ENCODE peak calls at places on chromosomes 11 and 22, in four cellular contexts. S is heart left ventricle, B is hepatocyte, K is psoas muscle. D is an unnamed sample.

GRCh38 chr11:95867105-95867504 is 56.8 kb downstream of the MTMR2 start:
- DNase-seq in S (no peak), B (no peak), K (no peak), D (no peak)

GRCh38 chr11:34105079-34105956 is at the start of gene NAT10:
- DNase-seq in S (peak; percentile 98), B (peak; percentile 99), K (peak; percentile 99), D (peak; percentile 98)

GRCh38 chr11:46302866-46303265 is 25.4 kb downstream of the CREB3L1 start:
- DNase-seq in S (no peak), B (no peak), K (no peak), D (no peak)

GRCh38 chr11:44320289-44320973 is 10.5 kb upstream of the ALX4 start:
- DNase-seq in S (no peak), B (no peak), K (no peak), D (no peak)

GRCh38 chr11:94673353-94673752 is 94.8 kb upstream of the AMOTL1 start:
- DNase-seq in S (no peak), B (no peak), K (no peak), D (no peak)

GRCh38 chr11:1872267-1872985 is 19.3 kb downstream of the PRR33 start:
- DNase-seq in S (peak; percentile 7), B (no peak), K (peak; percentile 33), D (no peak)

GRCh38 chr11:105244157-105244820 is 104.7 kb upstream of the CARD18 start:
- DNase-seq in S (peak; percentile 40), B (peak; percentile 7), K (no peak), D (peak; percentile 68)

GRCh38 chr11:78168539-78169477 is 19.6 kb downstream of the KCTD21 start:
- DNase-seq in S (peak; percentile 93), B (peak; percentile 33), K (peak; percentile 92), D (peak; percentile 99)

GRCh38 chr22:50269573-50270301 is 443 bp downstream of the MAPK11 start:
- DNase-seq in S (peak; percentile 60), B (peak; percentile 53), K (no peak), D (no peak)

GRCh38 chr11:83702795-83703194 is 416.6 kb upstream of the CCDC90B start:
- DNase-seq in S (no peak), B (no peak), K (no peak), D (no peak)

GRCh38 chr11:126410649-126411048 is 55.2 kb downstream of the ST3GAL4 start:
- DNase-seq in S (peak; percentile 76), B (no peak), K (peak; percentile 57), D (no peak)

GRCh38 chr11:37500425-37500824 is 902.4 kb upstream of the RAG2 start:
- DNase-seq in S (no peak), B (peak; percentile 39), K (no peak), D (no peak)

GRCh38 chr11:108221401-108221800 is 1.0 kb downstream of the NPAT start:
- DNase-seq in S (no peak), B (no peak), K (no peak), D (no peak)

GRCh38 chr11:73185680-73186293 is 32.3 kb upstream of the P2RY2 start:
- DNase-seq in S (no peak), B (no peak), K (peak; percentile 81), D (peak; percentile 59)

GRCh38 chr11:76888989-76889388 is 28.3 kb downstream of the ACER3 start:
- DNase-seq in S (no peak), B (peak; percentile 8), K (no peak), D (no peak)

GRCh38 chr11:67507242-67507890 is 596 bp downstream of the CDK2AP2 start:
- DNase-seq in S (peak; percentile 83), B (peak; percentile 81), K (no peak), D (peak; percentile 34)

GRCh38 chr11:45266693-45267451 is 19.3 kb downstream of the SYT13 start:
- DNase-seq in S (no peak), B (peak; percentile 45), K (no peak), D (no peak)

GRCh38 chr11:100827934-100828661 is 141.0 kb downstream of the ARHGAP42 start:
- DNase-seq in S (no peak), B (peak; percentile 68), K (no peak), D (no peak)

GRCh38 chr11:86610559-86611341 is 61.7 kb downstream of the ME3 start:
- DNase-seq in S (no peak), B (no peak), K (no peak), D (no peak)

GRCh38 chr11:134276396-134277175 is 407 bp downstream of the GLB1L3 start:
- DNase-seq in S (no peak), B (no peak), K (no peak), D (no peak)

GRCh38 chr22:49785841-49786451 is 41.7 kb downstream of the BRD1 start:
- DNase-seq in S (peak; percentile 34), B (no peak), K (peak; percentile 80), D (no peak)

GRCh38 chr11:128621491-128622136 is 34.3 kb upstream of the ETS1 start:
- DNase-seq in S (peak; percentile 70), B (peak; percentile 42), K (peak; percentile 70), D (no peak)

GRCh38 chr11:102120006-102120405 is 9.8 kb downstream of the YAP1 start:
- DNase-seq in S (no peak), B (peak; percentile 13), K (no peak), D (no peak)

GRCh38 chr11:76666408-76666807 is 4.1 kb downstream of the LRRC32 start:
- DNase-seq in S (peak; percentile 75), B (no peak), K (no peak), D (peak; percentile 87)

GRCh38 chr11:130008326-130008725 is 5.7 kb upstream of the PRDM10 start:
- DNase-seq in S (no peak), B (no peak), K (no peak), D (no peak)

GRCh38 chr11:7646866-7647265 is 26.4 kb downstream of the CYB5R2 start:
- DNase-seq in S (no peak), B (no peak), K (no peak), D (no peak)

GRCh38 chr22:46672731-46673130 is 52.5 kb downstream of the GRAMD4 start:
- DNase-seq in S (no peak), B (no peak), K (no peak), D (no peak)

GRCh38 chr11:116703421-116703820 is 69.4 kb downstream of the BUD13 start:
- DNase-seq in S (no peak), B (no peak), K (no peak), D (no peak)

GRCh38 chr11:1050581-1051355 is 14.2 kb upstream of the MUC6 start:
- DNase-seq in S (peak; percentile 54), B (peak; percentile 84), K (peak; percentile 81), D (peak; percentile 72)

GRCh38 chr22:48372395-48372794 is 1455.3 kb downstream of the BRD1 start:
- DNase-seq in S (no peak), B (no peak), K (no peak), D (no peak)

GRCh38 chr11:125239585-125240331 is 75.2 kb downstream of the PKNOX2 start:
- DNase-seq in S (no peak), B (no peak), K (no peak), D (peak; percentile 34)

GRCh38 chr11:75174781-75175370 is 24.0 kb downstream of the SLCO2B1 start:
- DNase-seq in S (peak; percentile 58), B (no peak), K (no peak), D (peak; percentile 63)

GRCh38 chr22:19176175-19176630 is 2.3 kb downstream of the SLC25A1 start:
- DNase-seq in S (no peak), B (peak; percentile 4), K (peak; percentile 62), D (no peak)

GRCh38 chr11:116928102-116928777 is 90.8 kb upstream of the APOA1 start:
- DNase-seq in S (no peak), B (no peak), K (no peak), D (no peak)

GRCh38 chr22:48234011-48234410 is 1471.6 kb downstream of the TBC1D22A start:
- DNase-seq in S (no peak), B (no peak), K (no peak), D (no peak)

GRCh38 chr11:28878025-28878424 is 769.8 kb downstream of the METTL15 start:
- DNase-seq in S (no peak), B (no peak), K (no peak), D (no peak)

DNA sequence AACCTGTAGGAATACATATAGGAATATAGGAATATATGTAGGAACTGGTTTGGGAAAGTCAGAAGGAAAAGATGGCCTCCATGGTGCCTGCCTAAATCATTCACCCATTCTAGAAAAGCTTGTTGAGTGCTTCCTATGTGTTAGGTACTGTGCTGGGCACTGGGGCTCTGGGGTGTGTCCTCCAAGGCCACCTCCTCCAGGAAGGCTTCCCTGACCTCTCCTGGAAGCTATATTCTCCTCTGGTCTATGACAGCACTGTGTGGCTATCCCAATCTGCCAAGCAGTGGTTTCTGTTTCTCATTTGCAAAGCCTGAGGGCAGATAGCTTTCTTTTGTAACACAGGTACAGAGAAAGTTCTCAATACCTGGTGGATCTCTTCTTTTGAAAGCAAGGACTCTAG is 30.2 kb downstream of the IRAG1 start:
- DNase-seq in S (no peak), B (no peak), K (no peak), D (no peak)
- H3K4me3 ChIP-seq in S (no peak overlapping the region), B (no peak overlapping the region), K (no peak overlapping the region), D (no peak overlapping the region)

GRCh38 chr11:63614136-63614664 is at the start of gene PLAAT3:
- DNase-seq in S (peak; percentile 89), B (peak; percentile 81), K (peak; percentile 89), D (peak; percentile 84)
- H3K27ac ChIP-seq in S (peak within 1 kb of the TSS; percentile 93), B (peak within 1 kb of the TSS; percentile 91), K (peak within 1 kb of the TSS; percentile 97), D (peak within 1 kb of the TSS; percentile 75)

GRCh38 chr22:20436309-20437252 is 1.0 kb downstream of the SCARF2 start:
- DNase-seq in S (no peak), B (peak; percentile 74), K (peak; percentile 59), D (peak; percentile 76)
- H3K27me3 ChIP-seq in S (no peaks in the 10 kb centered on the region), B (peaks cover 28% of the 10 kb centered on the region), K (no peaks in the 10 kb centered on the region), D (no peaks in the 10 kb centered on the region)

GRCh38 chr22:38214248-38215056 is 12.7 kb downstream of the MAFF start:
- DNase-seq in S (peak; percentile 66), B (peak; percentile 81), K (peak; percentile 86), D (peak; percentile 55)

GRCh38 chr22:38215156-38216038 is 13.6 kb downstream of the MAFF start:
- DNase-seq in S (no peak), B (no peak), K (no peak), D (no peak)

GRCh38 chr22:38212442-38212841 is 10.6 kb downstream of the MAFF start:
- DNase-seq in S (no peak), B (no peak), K (no peak), D (no peak)

GRCh38 chr22:38211556-38211955 is 9.8 kb downstream of the MAFF start:
- DNase-seq in S (no peak), B (no peak), K (no peak), D (no peak)

GRCh38 chr22:38213319-38214247 is 11.8 kb downstream of the MAFF start:
- DNase-seq in S (no peak), B (no peak), K (no peak), D (no peak)
- H3K4me3 ChIP-seq in S (peak overlapping the region; percentile 10), B (no peak overlapping the region), K (peak overlapping the region; percentile 44), D (peak overlapping the region; percentile 36)

GRCh38 chr22:40498454-40499186 is 128.2 kb downstream of the SGSM3 start:
- DNase-seq in S (no peak), B (peak; percentile 63), K (no peak), D (no peak)
- H3K27ac ChIP-seq in S (peak overlapping the region; percentile 68), B (peak overlapping the region; percentile 83), K (peak overlapping the region; percentile 23), D (peak overlapping the region; percentile 63)

DNA sequence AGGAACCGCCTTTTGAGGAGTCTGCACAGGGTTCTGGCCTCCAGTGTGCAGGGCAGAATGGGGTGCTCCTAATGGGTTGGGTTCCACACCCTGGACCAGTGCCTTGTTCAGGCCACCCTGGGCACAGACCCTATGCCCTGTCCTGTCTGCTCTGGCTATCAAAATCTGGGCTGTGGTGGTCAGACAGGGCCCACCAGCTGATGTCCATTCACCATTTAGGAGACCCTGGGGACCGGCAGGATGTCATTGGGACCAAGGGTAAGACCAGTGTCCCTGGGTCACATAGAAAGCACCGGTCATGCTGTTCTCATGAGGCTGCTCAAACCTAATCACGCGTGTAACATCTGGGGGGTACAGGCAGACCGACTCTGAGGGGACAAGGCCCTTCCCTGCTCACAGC is 37.3 kb downstream of the PARVG start:
- DNase-seq in S (no peak), B (no peak), K (no peak), D (no peak)
- H3K27me3 ChIP-seq in S (no peaks in the 10 kb centered on the region), B (no peaks in the 10 kb centered on the region), K (no peaks in the 10 kb centered on the region), D (no peaks in the 10 kb centered on the region)

GRCh38 chr22:28711820-28712777 is 29.5 kb downstream of the CHEK2 start:
- DNase-seq in S (no peak), B (peak; percentile 64), K (no peak), D (peak; percentile 22)
- H3K4me3 ChIP-seq in S (no peak overlapping the region), B (no peak overlapping the region), K (peak overlapping the region; percentile 58), D (peak overlapping the region; percentile 33)